ENCODE peak calls at places on chromosomes 3 and 15, in five cellular contexts. One of them, this sample, is unnamed.

GRCh38 chr3:70620956-70621355 is 308.5 kb upstream of the MDFIC2 start:
- DNase-seq in GM13977: no peak
- DNase-seq in lower leg skin: no peak
- DNase-seq in fibroblast of pulmonary artery: no peak
- DNase-seq in breast epithelium: no peak
- DNase-seq in this sample: no peak

GRCh38 chr3:144028798-144029411 is 57.3 kb downstream of the DIPK2A start:
- DNase-seq in GM13977: peak
- DNase-seq in lower leg skin: no peak
- DNase-seq in fibroblast of pulmonary artery: no peak
- DNase-seq in breast epithelium: no peak
- DNase-seq in this sample: no peak

GRCh38 chr3:113158210-113158609 is 53.1 kb upstream of the BOC start:
- DNase-seq in GM13977: no peak
- DNase-seq in lower leg skin: no peak
- DNase-seq in fibroblast of pulmonary artery: no peak
- DNase-seq in breast epithelium: no peak
- DNase-seq in this sample: no peak

GRCh38 chr3:126056123-126056522 is 27.8 kb downstream of the SLC41A3 start:
- DNase-seq in GM13977: no peak
- DNase-seq in lower leg skin: no peak
- DNase-seq in fibroblast of pulmonary artery: no peak
- DNase-seq in breast epithelium: no peak
- DNase-seq in this sample: no peak

GRCh38 chr3:72234394-72234793 is 449.4 kb upstream of the PROK2 start:
- DNase-seq in GM13977: no peak
- DNase-seq in lower leg skin: no peak
- DNase-seq in fibroblast of pulmonary artery: peak
- DNase-seq in breast epithelium: no peak
- DNase-seq in this sample: no peak

GRCh38 chr3:74613060-74613459 is 1.4 kb downstream of the CNTN3 start:
- DNase-seq in GM13977: no peak
- DNase-seq in lower leg skin: no peak
- DNase-seq in fibroblast of pulmonary artery: no peak
- DNase-seq in breast epithelium: no peak
- DNase-seq in this sample: no peak

GRCh38 chr3:108406063-108406660 is 104.2 kb downstream of the MYH15 start:
- DNase-seq in GM13977: no peak
- DNase-seq in lower leg skin: no peak
- DNase-seq in fibroblast of pulmonary artery: peak
- DNase-seq in breast epithelium: no peak
- DNase-seq in this sample: no peak

GRCh38 chr3:151402349-151402748 is 17.8 kb upstream of the P2RY12 start:
- DNase-seq in GM13977: no peak
- DNase-seq in lower leg skin: no peak
- DNase-seq in fibroblast of pulmonary artery: no peak
- DNase-seq in breast epithelium: no peak
- DNase-seq in this sample: no peak

GRCh38 chr3:158918008-158918407 is 116.2 kb downstream of the MFSD1 start:
- DNase-seq in GM13977: peak
- DNase-seq in lower leg skin: no peak
- DNase-seq in fibroblast of pulmonary artery: peak
- DNase-seq in breast epithelium: no peak
- DNase-seq in this sample: peak

GRCh38 chr15:101264011-101264410 is 12.2 kb upstream of the CHSY1 start:
- DNase-seq in GM13977: peak
- DNase-seq in lower leg skin: no peak
- DNase-seq in fibroblast of pulmonary artery: peak
- DNase-seq in breast epithelium: no peak
- DNase-seq in this sample: no peak

GRCh38 chr3:108153451-108153981 is 62.7 kb upstream of the CD47 start:
- DNase-seq in GM13977: peak
- DNase-seq in lower leg skin: no peak
- DNase-seq in fibroblast of pulmonary artery: peak
- DNase-seq in breast epithelium: no peak
- DNase-seq in this sample: peak

GRCh38 chr15:101246391-101246790 is 5.5 kb downstream of the CHSY1 start:
- DNase-seq in GM13977: no peak
- DNase-seq in lower leg skin: no peak
- DNase-seq in fibroblast of pulmonary artery: no peak
- DNase-seq in breast epithelium: no peak
- DNase-seq in this sample: no peak

GRCh38 chr3:46284981-46285683 is 42.9 kb downstream of the CCR3 start:
- DNase-seq in GM13977: no peak
- DNase-seq in lower leg skin: no peak
- DNase-seq in fibroblast of pulmonary artery: no peak
- DNase-seq in breast epithelium: no peak
- DNase-seq in this sample: peak

GRCh38 chr15:78206326-78207109 is 27.8 kb downstream of the ACSBG1 start:
- DNase-seq in GM13977: no peak
- DNase-seq in lower leg skin: peak
- DNase-seq in fibroblast of pulmonary artery: peak
- DNase-seq in breast epithelium: no peak
- DNase-seq in this sample: no peak

GRCh38 chr15:78619022-78619950 is 1.5 kb downstream of the CHRNA3 start:
- DNase-seq in GM13977: peak
- DNase-seq in lower leg skin: no peak
- DNase-seq in fibroblast of pulmonary artery: no peak
- DNase-seq in breast epithelium: no peak
- DNase-seq in this sample: no peak

GRCh38 chr3:138082085-138082991 is 33.1 kb downstream of the DZIP1L start:
- DNase-seq in GM13977: no peak
- DNase-seq in lower leg skin: no peak
- DNase-seq in fibroblast of pulmonary artery: peak
- DNase-seq in breast epithelium: no peak
- DNase-seq in this sample: peak

GRCh38 chr3:98343647-98344507 is 9.8 kb upstream of the OR5K4 start:
- DNase-seq in GM13977: peak
- DNase-seq in lower leg skin: no peak
- DNase-seq in fibroblast of pulmonary artery: peak
- DNase-seq in breast epithelium: no peak
- DNase-seq in this sample: peak

GRCh38 chr3:197258168-197258755 is 40.1 kb downstream of the DLG1 start:
- DNase-seq in GM13977: no peak
- DNase-seq in lower leg skin: no peak
- DNase-seq in fibroblast of pulmonary artery: no peak
- DNase-seq in breast epithelium: no peak
- DNase-seq in this sample: no peak

GRCh38 chr15:51965691-51966090 is 5.9 kb downstream of the LEO1 start:
- DNase-seq in GM13977: no peak
- DNase-seq in lower leg skin: no peak
- DNase-seq in fibroblast of pulmonary artery: no peak
- DNase-seq in breast epithelium: no peak
- DNase-seq in this sample: no peak

GRCh38 chr3:71088742-71089141 is 494.8 kb downstream of the FOXP1 start:
- DNase-seq in GM13977: no peak
- DNase-seq in lower leg skin: no peak
- DNase-seq in fibroblast of pulmonary artery: no peak
- DNase-seq in breast epithelium: no peak
- DNase-seq in this sample: no peak

GRCh38 chr3:116667324-116667723 is 42.3 kb upstream of the TUSC7 start:
- DNase-seq in GM13977: no peak
- DNase-seq in lower leg skin: no peak
- DNase-seq in fibroblast of pulmonary artery: no peak
- DNase-seq in breast epithelium: no peak
- DNase-seq in this sample: no peak

GRCh38 chr3:124512881-124513609 is 217.2 kb upstream of the UMPS start:
- DNase-seq in GM13977: no peak
- DNase-seq in lower leg skin: no peak
- DNase-seq in fibroblast of pulmonary artery: no peak
- DNase-seq in breast epithelium: no peak
- DNase-seq in this sample: no peak

GRCh38 chr3:113946831-113947230 is 982 bp upstream of the ZDHHC23 start:
- DNase-seq in GM13977: no peak
- DNase-seq in lower leg skin: no peak
- DNase-seq in fibroblast of pulmonary artery: no peak
- DNase-seq in breast epithelium: no peak
- DNase-seq in this sample: no peak

DNA sequence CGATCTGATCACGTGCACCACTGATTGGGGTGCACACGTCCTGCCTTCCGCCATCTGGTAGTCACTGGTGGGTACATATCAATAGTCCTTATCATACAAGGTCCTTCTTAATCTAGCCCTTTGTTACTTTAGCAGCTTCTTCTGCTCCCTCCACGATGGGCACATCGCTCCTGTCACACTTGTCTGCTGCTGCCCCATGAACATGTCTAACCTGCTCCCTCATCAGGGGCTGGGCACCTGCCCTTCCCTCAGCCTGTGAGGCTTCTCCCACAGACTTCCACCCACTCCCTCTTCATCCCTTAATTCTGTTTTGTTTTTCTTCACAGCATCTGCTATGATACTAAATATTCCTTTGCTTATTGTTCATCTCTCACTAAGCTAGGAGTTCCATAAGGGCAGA is 82.5 kb downstream of the UACA start:
- DNase-seq in GM13977: no peak
- DNase-seq in lower leg skin: no peak
- DNase-seq in fibroblast of pulmonary artery: no peak
- DNase-seq in breast epithelium: no peak
- DNase-seq in this sample: no peak
- TF ChIP-seq CTCF in GM13977: no peak
- TF ChIP-seq CTCF in lower leg skin: no peak
- TF ChIP-seq CTCF in fibroblast of pulmonary artery: no peak
- TF ChIP-seq CTCF in breast epithelium: no peak
- TF ChIP-seq CTCF in this sample: no peak

DNA sequence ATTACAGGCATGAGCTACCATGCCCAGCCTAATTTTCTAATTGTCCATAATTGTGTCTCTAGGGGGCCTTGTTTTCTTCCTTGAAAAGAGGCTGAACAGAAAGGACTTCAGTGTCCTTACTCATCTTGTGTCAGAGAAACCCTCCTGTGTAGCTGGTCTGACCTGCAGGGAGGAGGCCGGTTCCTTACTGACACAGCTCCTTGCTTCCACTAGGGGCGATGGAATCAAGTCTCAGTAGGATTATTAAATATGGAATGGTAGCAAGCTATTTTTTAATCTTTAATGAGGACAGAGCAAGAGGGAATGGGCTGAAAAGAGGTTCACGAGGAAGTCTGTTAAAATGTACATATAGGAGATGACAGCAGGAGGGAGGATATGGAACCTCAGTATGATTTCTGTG is 8.6 kb downstream of the LPCAT4 start:
- DNase-seq in GM13977: no peak
- DNase-seq in lower leg skin: no peak
- DNase-seq in fibroblast of pulmonary artery: no peak
- DNase-seq in breast epithelium: no peak
- DNase-seq in this sample: no peak
- TF ChIP-seq CTCF in GM13977: no peak
- TF ChIP-seq CTCF in lower leg skin: no peak
- TF ChIP-seq CTCF in fibroblast of pulmonary artery: peak
- TF ChIP-seq CTCF in breast epithelium: no peak
- TF ChIP-seq CTCF in this sample: no peak

GRCh38 chr3:34016925-34017592 is 218.6 kb downstream of the PDCD6IP start:
- DNase-seq in GM13977: no peak
- DNase-seq in lower leg skin: no peak
- DNase-seq in fibroblast of pulmonary artery: no peak
- DNase-seq in breast epithelium: no peak
- DNase-seq in this sample: peak

GRCh38 chr3:34013818-34014576 is 215.6 kb downstream of the PDCD6IP start:
- DNase-seq in GM13977: no peak
- DNase-seq in lower leg skin: no peak
- DNase-seq in fibroblast of pulmonary artery: no peak
- DNase-seq in breast epithelium: no peak
- DNase-seq in this sample: no peak

GRCh38 chr3:34017757-34018156 is 219.3 kb downstream of the PDCD6IP start:
- DNase-seq in GM13977: no peak
- DNase-seq in lower leg skin: no peak
- DNase-seq in fibroblast of pulmonary artery: no peak
- DNase-seq in breast epithelium: no peak
- DNase-seq in this sample: no peak

GRCh38 chr3:34012102-34012461 is 213.7 kb downstream of the PDCD6IP start:
- DNase-seq in GM13977: no peak
- DNase-seq in lower leg skin: no peak
- DNase-seq in fibroblast of pulmonary artery: peak
- DNase-seq in breast epithelium: no peak
- DNase-seq in this sample: no peak

DNA sequence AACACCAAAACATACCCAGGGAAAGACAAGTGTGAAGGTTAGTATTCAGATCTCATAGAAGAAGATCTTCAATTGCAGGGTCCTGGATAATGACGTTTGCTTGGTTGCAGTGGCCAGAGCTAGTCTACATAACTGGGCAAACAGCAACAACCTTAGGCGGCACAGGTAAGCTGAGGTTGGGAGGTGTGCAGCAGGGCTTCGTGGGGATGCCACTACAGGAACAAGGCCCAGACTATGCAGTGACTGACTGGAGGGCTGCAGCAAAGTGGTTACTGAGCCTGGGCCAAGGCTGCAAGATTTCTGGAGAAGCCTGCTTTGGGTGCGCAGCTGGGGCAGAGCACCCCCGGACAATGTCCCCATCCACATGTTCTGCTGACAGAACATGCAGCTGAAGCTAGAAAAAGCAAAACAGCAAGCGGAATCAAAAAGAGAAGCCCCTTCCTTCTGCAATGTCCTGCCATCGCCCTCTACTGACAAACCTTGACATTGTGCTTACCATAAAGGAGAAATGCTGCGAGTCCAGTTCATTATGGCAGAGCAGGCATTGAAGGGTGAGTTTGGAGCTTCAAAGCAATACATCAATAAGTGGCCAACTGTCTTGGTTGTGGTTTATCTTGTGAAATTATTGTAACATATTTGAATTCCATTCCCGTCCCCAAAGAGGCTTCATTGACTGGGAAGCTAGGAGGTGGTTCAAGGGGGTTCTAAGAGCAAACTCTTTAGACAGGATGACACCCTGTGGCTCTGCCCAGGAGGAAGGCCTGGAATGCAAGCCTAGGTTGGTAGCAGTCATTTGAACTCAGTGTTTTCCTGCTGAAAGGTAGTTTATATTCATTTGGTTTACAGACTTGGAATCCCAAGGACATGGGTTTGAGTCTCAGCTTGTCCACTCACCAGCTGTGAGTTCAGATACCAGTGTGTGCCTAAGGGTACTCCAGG is 217.0 kb downstream of the PDCD6IP start:
- DNase-seq in GM13977: no peak
- DNase-seq in lower leg skin: no peak
- DNase-seq in fibroblast of pulmonary artery: peak
- DNase-seq in breast epithelium: no peak
- DNase-seq in this sample: peak
- TF ChIP-seq CTCF in GM13977: peak
- TF ChIP-seq CTCF in lower leg skin: no peak
- TF ChIP-seq CTCF in fibroblast of pulmonary artery: peak
- TF ChIP-seq CTCF in breast epithelium: no peak
- TF ChIP-seq CTCF in this sample: peak

GRCh38 chr15:25687689-25688088 is 175.4 kb downstream of the ATP10A start:
- DNase-seq in GM13977: no peak
- DNase-seq in lower leg skin: no peak
- DNase-seq in fibroblast of pulmonary artery: no peak
- DNase-seq in breast epithelium: peak
- DNase-seq in this sample: no peak

GRCh38 chr15:25688166-25688565 is 175.0 kb downstream of the ATP10A start:
- DNase-seq in GM13977: no peak
- DNase-seq in lower leg skin: no peak
- DNase-seq in fibroblast of pulmonary artery: no peak
- DNase-seq in breast epithelium: no peak
- DNase-seq in this sample: no peak

GRCh38 chr15:25690673-25691543 is 172.2 kb downstream of the ATP10A start:
- DNase-seq in GM13977: no peak
- DNase-seq in lower leg skin: peak
- DNase-seq in fibroblast of pulmonary artery: peak
- DNase-seq in breast epithelium: peak
- DNase-seq in this sample: no peak

GRCh38 chr15:25691544-25692430 is 171.3 kb downstream of the ATP10A start:
- DNase-seq in GM13977: no peak
- DNase-seq in lower leg skin: no peak
- DNase-seq in fibroblast of pulmonary artery: peak
- DNase-seq in breast epithelium: peak
- DNase-seq in this sample: no peak

GRCh38 chr15:25689592-25689991 is 173.5 kb downstream of the ATP10A start:
- DNase-seq in GM13977: no peak
- DNase-seq in lower leg skin: no peak
- DNase-seq in fibroblast of pulmonary artery: no peak
- DNase-seq in breast epithelium: peak
- DNase-seq in this sample: no peak
- TF ChIP-seq CTCF in GM13977: no peak
- TF ChIP-seq CTCF in lower leg skin: no peak
- TF ChIP-seq CTCF in fibroblast of pulmonary artery: no peak
- TF ChIP-seq CTCF in breast epithelium: no peak
- TF ChIP-seq CTCF in this sample: no peak

This sample was measured in activated CD8-positive, alpha-beta T cell treated with anti-CD3 and anti-CD28 coated beads for 36 hours.